ENCODE peak calls at places on chromosomes 11 and 22, in eight cellular contexts. T, H, A, O, F, U, N and E are unnamed samples.

GRCh38 chr22:25942989-25943411 is 201.0 kb downstream of the MYO18B start:
- DNase-seq in N (no peak), T (no peak), H (no peak), O (no peak), F (no peak), A (no peak), U (no peak), E (no peak)

GRCh38 chr11:120031612-120032600 is 106.0 kb downstream of the TRIM29 start:
- DNase-seq in U (no peak), A (no peak), F (no peak), T (peak), N (no peak), H (no peak), O (no peak), E (no peak)

GRCh38 chr22:39664485-39665200 is 94.1 kb downstream of the CACNA1I start:
- DNase-seq in O (no peak), U (no peak), F (no peak), N (no peak), T (no peak), A (peak), H (no peak), E (peak)

GRCh38 chr11:117822031-117822521 is 2.5 kb downstream of the FXYD2 start:
- DNase-seq in A (peak), U (no peak), F (no peak), N (no peak), T (no peak), O (no peak), H (peak), E (peak)

GRCh38 chr11:35235944-35236666 is 97.1 kb downstream of the CD44 start:
- DNase-seq in U (no peak), F (peak), T (no peak), N (no peak), A (no peak), O (no peak), H (peak), E (no peak)

GRCh38 chr11:125315088-125315740 is 150.7 kb downstream of the PKNOX2 start:
- DNase-seq in U (peak), N (no peak), O (no peak), F (peak), A (no peak), T (peak), H (no peak), E (no peak)

GRCh38 chr11:94802501-94802900 is 34.3 kb downstream of the AMOTL1 start:
- DNase-seq in H (no peak), F (no peak), U (no peak), A (no peak), O (no peak), T (no peak), N (no peak), E (no peak)

GRCh38 chr11:77959434-77959833 is 35.0 kb downstream of the INTS4 start:
- DNase-seq in N (no peak), H (no peak), T (no peak), F (peak), O (no peak), U (no peak), A (no peak), E (no peak)

GRCh38 chr11:2256293-2256913 is 14.0 kb downstream of the ASCL2 start:
- DNase-seq in U (no peak), T (no peak), F (no peak), O (no peak), A (no peak), N (no peak), H (no peak), E (no peak)

GRCh38 chr11:593347-593746 is 17.1 kb downstream of the PHRF1 start:
- DNase-seq in A (no peak), U (no peak), O (no peak), H (no peak), F (no peak), N (no peak), T (no peak), E (no peak)

GRCh38 chr11:111982019-111982464 is 43.2 kb upstream of the DLAT start:
- DNase-seq in U (peak), F (peak), H (peak), A (peak), O (no peak), N (peak), T (no peak), E (no peak)

GRCh38 chr11:83819936-83820549 is 533.9 kb upstream of the CCDC90B start:
- DNase-seq in H (no peak), U (peak), A (no peak), O (peak), F (peak), N (no peak), T (no peak), E (no peak)

GRCh38 chr11:134207538-134208239 is 16.1 kb downstream of the NCAPD3 start:
- DNase-seq in F (no peak), T (no peak), H (peak), A (peak), O (no peak), N (peak), U (no peak), E (peak)

GRCh38 chr22:28978158-28978557 is 83.5 kb downstream of the C22orf31 start:
- DNase-seq in O (no peak), H (peak), F (peak), U (peak), T (no peak), A (no peak), N (no peak), E (no peak)

GRCh38 chr22:29972121-29972520 is 89.1 kb downstream of the MTMR3 start:
- DNase-seq in A (no peak), O (no peak), N (no peak), F (no peak), U (no peak), T (no peak), H (no peak), E (no peak)

GRCh38 chr11:70504246-70505020 is 106.1 kb downstream of the CTTN start:
- DNase-seq in U (no peak), N (peak), A (no peak), F (no peak), T (no peak), H (no peak), O (no peak), E (no peak)
- TF ChIP-seq CTCF in U (no peak), N (no peak), A (peak), F (no peak), T (no peak), H (no peak), O (no peak), E (no peak)

GRCh38 chr11:3971756-3972404 is 116.4 kb downstream of the STIM1 start:
- DNase-seq in N (no peak), H (no peak), U (no peak), O (no peak), F (no peak), A (no peak), T (no peak), E (no peak)
- TF ChIP-seq CTCF in N (no peak), H (no peak), U (peak), O (peak), F (peak), A (no peak), T (no peak), E (no peak)

DNA sequence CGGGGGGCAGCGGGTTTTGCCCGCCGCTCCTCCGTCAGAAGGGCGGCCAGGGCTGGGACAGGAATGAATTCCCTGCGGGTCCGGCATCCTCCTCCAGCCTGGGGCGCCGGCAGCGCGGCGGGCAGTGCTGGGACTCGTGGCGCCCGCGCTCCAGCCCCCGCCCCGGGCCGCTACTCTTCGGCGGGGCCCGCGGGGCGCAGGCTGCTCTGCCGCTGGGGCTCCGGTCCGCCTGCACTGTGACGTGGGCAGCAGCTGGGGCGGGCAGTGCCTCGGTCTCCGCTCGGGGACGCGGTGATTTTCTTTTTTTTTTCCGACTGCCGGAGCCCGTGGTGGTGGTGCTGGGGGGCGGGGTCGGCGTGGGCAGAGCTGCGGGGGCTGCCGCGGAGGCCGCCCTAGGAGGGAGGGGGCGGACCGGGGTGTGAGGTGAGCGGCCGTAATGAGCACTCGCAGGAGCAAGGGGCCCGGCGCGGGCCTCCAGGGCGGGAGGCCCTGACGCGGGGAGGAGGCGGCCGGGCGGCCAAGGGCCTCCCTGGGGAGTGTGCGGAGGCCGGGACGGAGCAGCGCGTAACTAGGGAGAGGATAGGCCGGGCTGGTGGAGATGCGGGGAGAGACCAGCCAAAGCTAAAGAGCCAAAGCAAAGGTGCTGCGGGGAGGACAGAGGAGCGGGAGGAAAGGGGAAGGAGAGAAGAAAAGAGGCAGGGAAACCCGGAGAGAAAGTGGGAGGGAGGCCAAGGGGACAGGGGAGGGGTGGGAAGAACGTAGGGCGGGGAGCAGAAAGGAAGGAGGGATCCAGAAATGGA is 73.3 kb upstream of the ZBED5 start:
- DNase-seq in O (no peak), N (peak), A (peak), U (peak), T (peak), H (peak), F (peak), E (peak)
- TF ChIP-seq CTCF in O (no peak), N (no peak), A (no peak), U (no peak), T (no peak), H (no peak), F (no peak), E (no peak)

GRCh38 chr11:103877221-103877620 is 159.2 kb upstream of the DDI1 start:
- DNase-seq in T (no peak), O (no peak), U (no peak), A (no peak), H (no peak), F (peak), N (no peak), E (no peak)
- TF ChIP-seq CTCF in T (no peak), O (peak), U (peak), A (no peak), H (no peak), F (no peak), N (no peak), E (no peak)